ENCODE peak calls at places on chromosomes 5 and 9, in six cellular contexts. One of them, this sample, is unnamed.

GRCh38 chr9:99011161-99011709 is 67.5 kb downstream of the COL15A1 start:
- DNase-seq in stimulated activated naive CD8-positive, alpha-beta T cell treated with anti-CD3 and anti-CD28 coated beads, Interleukin-15, Interleukin-2, amounts not matched to agents 100 U/mL and 50 U/mL, for 24 hours: no peak
- DNase-seq in HCEC 1CT: peak
- DNase-seq in substantia nigra: no peak
- DNase-seq in A549: no peak
- DNase-seq in GM10248: no peak
- DNase-seq in this sample: no peak

GRCh38 chr9:22813520-22813919 is 366.9 kb downstream of the DMRTA1 start:
- DNase-seq in stimulated activated naive CD8-positive, alpha-beta T cell treated with anti-CD3 and anti-CD28 coated beads, Interleukin-15, Interleukin-2, amounts not matched to agents 100 U/mL and 50 U/mL, for 24 hours: no peak
- DNase-seq in GM10248: peak
- DNase-seq in A549: no peak
- DNase-seq in HCEC 1CT: no peak
- DNase-seq in substantia nigra: no peak
- DNase-seq in this sample: no peak

GRCh38 chr5:143229896-143230675 is 173.4 kb downstream of the NR3C1 start:
- DNase-seq in GM10248: peak
- DNase-seq in substantia nigra: peak
- DNase-seq in A549: no peak
- DNase-seq in HCEC 1CT: no peak
- DNase-seq in stimulated activated naive CD8-positive, alpha-beta T cell treated with anti-CD3 and anti-CD28 coated beads, Interleukin-15, Interleukin-2, amounts not matched to agents 100 U/mL and 50 U/mL, for 24 hours: peak
- DNase-seq in this sample: no peak

GRCh38 chr9:20930836-20931235 is 100.6 kb downstream of the HACD4 start:
- DNase-seq in GM10248: no peak
- DNase-seq in stimulated activated naive CD8-positive, alpha-beta T cell treated with anti-CD3 and anti-CD28 coated beads, Interleukin-15, Interleukin-2, amounts not matched to agents 100 U/mL and 50 U/mL, for 24 hours: no peak
- DNase-seq in substantia nigra: no peak
- DNase-seq in A549: no peak
- DNase-seq in HCEC 1CT: no peak
- DNase-seq in this sample: no peak

GRCh38 chr5:78522476-78523105 is 126.0 kb downstream of the LHFPL2 start:
- DNase-seq in HCEC 1CT: no peak
- DNase-seq in substantia nigra: no peak
- DNase-seq in A549: no peak
- DNase-seq in stimulated activated naive CD8-positive, alpha-beta T cell treated with anti-CD3 and anti-CD28 coated beads, Interleukin-15, Interleukin-2, amounts not matched to agents 100 U/mL and 50 U/mL, for 24 hours: no peak
- DNase-seq in GM10248: no peak
- DNase-seq in this sample: no peak

GRCh38 chr9:69760278-69760610 is 433 bp upstream of the PTAR1 start:
- DNase-seq in A549: peak
- DNase-seq in substantia nigra: peak
- DNase-seq in HCEC 1CT: no peak
- DNase-seq in stimulated activated naive CD8-positive, alpha-beta T cell treated with anti-CD3 and anti-CD28 coated beads, Interleukin-15, Interleukin-2, amounts not matched to agents 100 U/mL and 50 U/mL, for 24 hours: no peak
- DNase-seq in GM10248: no peak
- DNase-seq in this sample: peak

GRCh38 chr9:108186996-108187395 is 668.8 kb downstream of the ACTL7B start:
- DNase-seq in GM10248: no peak
- DNase-seq in substantia nigra: peak
- DNase-seq in stimulated activated naive CD8-positive, alpha-beta T cell treated with anti-CD3 and anti-CD28 coated beads, Interleukin-15, Interleukin-2, amounts not matched to agents 100 U/mL and 50 U/mL, for 24 hours: no peak
- DNase-seq in HCEC 1CT: peak
- DNase-seq in A549: no peak
- DNase-seq in this sample: no peak

GRCh38 chr5:147051193-147051592 is 172.6 kb upstream of the PPP2R2B start:
- DNase-seq in stimulated activated naive CD8-positive, alpha-beta T cell treated with anti-CD3 and anti-CD28 coated beads, Interleukin-15, Interleukin-2, amounts not matched to agents 100 U/mL and 50 U/mL, for 24 hours: no peak
- DNase-seq in GM10248: no peak
- DNase-seq in HCEC 1CT: no peak
- DNase-seq in A549: no peak
- DNase-seq in substantia nigra: no peak
- DNase-seq in this sample: no peak

GRCh38 chr9:84928419-84928818 is 258.9 kb downstream of the NTRK2 start:
- DNase-seq in substantia nigra: no peak
- DNase-seq in A549: no peak
- DNase-seq in HCEC 1CT: no peak
- DNase-seq in stimulated activated naive CD8-positive, alpha-beta T cell treated with anti-CD3 and anti-CD28 coated beads, Interleukin-15, Interleukin-2, amounts not matched to agents 100 U/mL and 50 U/mL, for 24 hours: no peak
- DNase-seq in GM10248: no peak
- DNase-seq in this sample: no peak

GRCh38 chr5:169970911-169971436 is 9.3 kb downstream of the INSYN2B start:
- DNase-seq in stimulated activated naive CD8-positive, alpha-beta T cell treated with anti-CD3 and anti-CD28 coated beads, Interleukin-15, Interleukin-2, amounts not matched to agents 100 U/mL and 50 U/mL, for 24 hours: no peak
- DNase-seq in A549: peak
- DNase-seq in HCEC 1CT: peak
- DNase-seq in GM10248: no peak
- DNase-seq in substantia nigra: no peak
- DNase-seq in this sample: no peak

GRCh38 chr9:14846871-14847311 is 63.3 kb downstream of the FREM1 start:
- DNase-seq in A549: peak
- DNase-seq in HCEC 1CT: peak
- DNase-seq in stimulated activated naive CD8-positive, alpha-beta T cell treated with anti-CD3 and anti-CD28 coated beads, Interleukin-15, Interleukin-2, amounts not matched to agents 100 U/mL and 50 U/mL, for 24 hours: peak
- DNase-seq in substantia nigra: peak
- DNase-seq in GM10248: peak
- DNase-seq in this sample: no peak

This sample was measured in tibial artery.